ENCODE peak calls at places on chromosomes 7 and 10, in seven cellular contexts. One of them, this sample, is unnamed.

GRCh38 chr10:124916098-124916584 is 25.8 kb upstream of the ZRANB1 start:
- DNase-seq in spleen: no peak
- DNase-seq in ovary: no peak
- DNase-seq in heart left ventricle: no peak
- DNase-seq in body of pancreas: peak; percentile 7
- DNase-seq in sigmoid colon: no peak
- DNase-seq in transverse colon: no peak
- DNase-seq in this sample: no peak

GRCh38 chr7:128215281-128215680 is 25.8 kb upstream of the LEP start:
- DNase-seq in spleen: no peak
- DNase-seq in ovary: no peak
- DNase-seq in heart left ventricle: no peak
- DNase-seq in body of pancreas: no peak
- DNase-seq in sigmoid colon: no peak
- DNase-seq in transverse colon: no peak
- DNase-seq in this sample: no peak

GRCh38 chr10:92342801-92343200 is 51.8 kb downstream of the MARCHF5 start:
- DNase-seq in spleen: no peak
- DNase-seq in ovary: no peak
- DNase-seq in heart left ventricle: no peak
- DNase-seq in body of pancreas: no peak
- DNase-seq in sigmoid colon: no peak
- DNase-seq in transverse colon: no peak
- DNase-seq in this sample: no peak

GRCh38 chr7:42285383-42285824 is 48.4 kb upstream of the GLI3 start:
- DNase-seq in spleen: no peak
- DNase-seq in ovary: no peak
- DNase-seq in heart left ventricle: no peak
- DNase-seq in body of pancreas: no peak
- DNase-seq in sigmoid colon: no peak
- DNase-seq in transverse colon: no peak
- DNase-seq in this sample: no peak

GRCh38 chr7:135245826-135246825 is 12.5 kb downstream of the STRA8 start:
- DNase-seq in spleen: no peak
- DNase-seq in ovary: no peak
- DNase-seq in heart left ventricle: no peak
- DNase-seq in body of pancreas: no peak
- DNase-seq in sigmoid colon: peak; percentile 20
- DNase-seq in transverse colon: no peak
- DNase-seq in this sample: no peak

GRCh38 chr7:131745645-131746248 is 189.3 kb upstream of the PODXL start:
- DNase-seq in spleen: no peak
- DNase-seq in ovary: peak; percentile 13
- DNase-seq in heart left ventricle: peak; percentile 51
- DNase-seq in body of pancreas: peak; percentile 10
- DNase-seq in sigmoid colon: no peak
- DNase-seq in transverse colon: no peak
- DNase-seq in this sample: no peak

GRCh38 chr10:98251399-98251798 is 16.6 kb downstream of the LOXL4 start:
- DNase-seq in spleen: no peak
- DNase-seq in ovary: no peak
- DNase-seq in heart left ventricle: no peak
- DNase-seq in body of pancreas: no peak
- DNase-seq in sigmoid colon: no peak
- DNase-seq in transverse colon: no peak
- DNase-seq in this sample: no peak

GRCh38 chr7:34311591-34311990 is 346.4 kb upstream of the NPSR1 start:
- DNase-seq in spleen: no peak
- DNase-seq in ovary: no peak
- DNase-seq in heart left ventricle: no peak
- DNase-seq in body of pancreas: no peak
- DNase-seq in sigmoid colon: no peak
- DNase-seq in transverse colon: no peak
- DNase-seq in this sample: no peak

GRCh38 chr7:142100634-142101033 is 10.9 kb upstream of the MGAM2 start:
- DNase-seq in spleen: no peak
- DNase-seq in ovary: no peak
- DNase-seq in heart left ventricle: no peak
- DNase-seq in body of pancreas: no peak
- DNase-seq in sigmoid colon: no peak
- DNase-seq in transverse colon: no peak
- DNase-seq in this sample: no peak

GRCh38 chr10:2748287-2748686 is 319.1 kb upstream of the PFKP start:
- DNase-seq in spleen: no peak
- DNase-seq in ovary: no peak
- DNase-seq in heart left ventricle: no peak
- DNase-seq in body of pancreas: no peak
- DNase-seq in sigmoid colon: no peak
- DNase-seq in transverse colon: no peak
- DNase-seq in this sample: no peak

GRCh38 chr10:4243651-4244050 is 458.6 kb upstream of the KLF6 start:
- DNase-seq in spleen: no peak
- DNase-seq in ovary: no peak
- DNase-seq in heart left ventricle: no peak
- DNase-seq in body of pancreas: peak; percentile 24
- DNase-seq in sigmoid colon: peak; percentile 67
- DNase-seq in transverse colon: no peak
- DNase-seq in this sample: no peak

GRCh38 chr10:4240641-4241197 is 455.7 kb upstream of the KLF6 start:
- DNase-seq in spleen: no peak
- DNase-seq in ovary: no peak
- DNase-seq in heart left ventricle: no peak
- DNase-seq in body of pancreas: no peak
- DNase-seq in sigmoid colon: no peak
- DNase-seq in transverse colon: no peak
- DNase-seq in this sample: no peak

GRCh38 chr10:4241724-4242345 is 456.8 kb upstream of the KLF6 start:
- DNase-seq in spleen: no peak
- DNase-seq in ovary: peak; percentile 30
- DNase-seq in heart left ventricle: peak; percentile 72
- DNase-seq in body of pancreas: peak; percentile 52
- DNase-seq in sigmoid colon: no peak
- DNase-seq in transverse colon: no peak
- DNase-seq in this sample: peak; percentile 54

GRCh38 chr10:4243169-4243568 is 458.2 kb upstream of the KLF6 start:
- DNase-seq in spleen: no peak
- DNase-seq in ovary: no peak
- DNase-seq in heart left ventricle: no peak
- DNase-seq in body of pancreas: no peak
- DNase-seq in sigmoid colon: no peak
- DNase-seq in transverse colon: no peak
- DNase-seq in this sample: no peak

GRCh38 chr10:4242561-4243035 is 457.6 kb upstream of the KLF6 start:
- DNase-seq in spleen: no peak
- DNase-seq in ovary: peak; percentile 21
- DNase-seq in heart left ventricle: no peak
- DNase-seq in body of pancreas: peak; percentile 14
- DNase-seq in sigmoid colon: peak; percentile 68
- DNase-seq in transverse colon: no peak
- DNase-seq in this sample: peak; percentile 40
- TF ChIP-seq POLR2A in spleen: no peak
- TF ChIP-seq POLR2A in ovary: no peak
- TF ChIP-seq POLR2A in heart left ventricle: no peak
- TF ChIP-seq POLR2A in body of pancreas: no peak
- TF ChIP-seq POLR2A in sigmoid colon: no peak
- TF ChIP-seq POLR2A in transverse colon: no peak
- TF ChIP-seq POLR2A in this sample: no peak

GRCh38 chr10:25061125-25061524 is 44.7 kb downstream of the THNSL1 start:
- DNase-seq in spleen: no peak
- DNase-seq in ovary: no peak
- DNase-seq in heart left ventricle: no peak
- DNase-seq in body of pancreas: no peak
- DNase-seq in sigmoid colon: no peak
- DNase-seq in transverse colon: no peak
- DNase-seq in this sample: no peak

GRCh38 chr10:25061711-25062455 is 45.5 kb downstream of the THNSL1 start:
- DNase-seq in spleen: no peak
- DNase-seq in ovary: no peak
- DNase-seq in heart left ventricle: no peak
- DNase-seq in body of pancreas: no peak
- DNase-seq in sigmoid colon: no peak
- DNase-seq in transverse colon: no peak
- DNase-seq in this sample: no peak

GRCh38 chr10:25056726-25057125 is 40.3 kb downstream of the THNSL1 start:
- DNase-seq in spleen: no peak
- DNase-seq in ovary: no peak
- DNase-seq in heart left ventricle: no peak
- DNase-seq in body of pancreas: no peak
- DNase-seq in sigmoid colon: no peak
- DNase-seq in transverse colon: no peak
- DNase-seq in this sample: no peak

GRCh38 chr10:25063157-25063556 is 46.7 kb downstream of the THNSL1 start:
- DNase-seq in spleen: no peak
- DNase-seq in ovary: no peak
- DNase-seq in heart left ventricle: no peak
- DNase-seq in body of pancreas: no peak
- DNase-seq in sigmoid colon: no peak
- DNase-seq in transverse colon: no peak
- DNase-seq in this sample: no peak

DNA sequence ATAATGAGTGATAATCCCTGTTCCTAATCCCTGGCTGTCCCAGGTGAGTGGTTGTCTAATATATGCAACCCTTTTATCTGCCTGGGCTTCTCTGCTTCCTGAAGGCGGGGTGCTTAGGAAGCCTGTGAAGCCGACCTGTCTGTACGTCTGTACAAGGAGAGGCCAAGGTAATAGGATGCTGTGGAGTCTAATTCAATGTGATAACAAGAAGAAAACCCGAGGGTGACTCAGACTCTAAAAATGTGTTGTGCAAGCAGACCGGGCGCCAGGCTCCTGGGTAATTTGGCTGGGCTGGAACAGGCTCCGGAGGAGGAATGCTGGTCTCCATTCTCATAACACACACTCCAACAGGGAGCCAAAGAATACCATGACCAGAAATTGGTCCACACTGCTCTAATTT is 43.6 kb downstream of the THNSL1 start:
- DNase-seq in spleen: no peak
- DNase-seq in ovary: peak; percentile 30
- DNase-seq in heart left ventricle: peak; percentile 23
- DNase-seq in body of pancreas: peak; percentile 48
- DNase-seq in sigmoid colon: no peak
- DNase-seq in transverse colon: peak; percentile 65
- DNase-seq in this sample: peak; percentile 18
- H3K27ac ChIP-seq in spleen: no peak overlapping the region
- H3K27ac ChIP-seq in ovary: no peak overlapping the region
- H3K27ac ChIP-seq in heart left ventricle: no peak overlapping the region
- H3K27ac ChIP-seq in body of pancreas: no peak overlapping the region
- H3K27ac ChIP-seq in sigmoid colon: no peak overlapping the region
- H3K27ac ChIP-seq in transverse colon: no peak overlapping the region
- H3K27ac ChIP-seq in this sample: no peak overlapping the region

GRCh38 chr10:61951144-61951483 is 49.6 kb downstream of the ARID5B start:
- DNase-seq in spleen: no peak
- DNase-seq in ovary: no peak
- DNase-seq in heart left ventricle: no peak
- DNase-seq in body of pancreas: no peak
- DNase-seq in sigmoid colon: no peak
- DNase-seq in transverse colon: no peak
- DNase-seq in this sample: no peak

GRCh38 chr10:61944445-61945123 is 43.1 kb downstream of the ARID5B start:
- DNase-seq in spleen: no peak
- DNase-seq in ovary: no peak
- DNase-seq in heart left ventricle: no peak
- DNase-seq in body of pancreas: no peak
- DNase-seq in sigmoid colon: no peak
- DNase-seq in transverse colon: no peak
- DNase-seq in this sample: no peak

GRCh38 chr10:61952028-61952638 is 50.6 kb downstream of the ARID5B start:
- DNase-seq in spleen: no peak
- DNase-seq in ovary: no peak
- DNase-seq in heart left ventricle: no peak
- DNase-seq in body of pancreas: no peak
- DNase-seq in sigmoid colon: no peak
- DNase-seq in transverse colon: no peak
- DNase-seq in this sample: no peak

GRCh38 chr10:61950449-61951143 is 49.1 kb downstream of the ARID5B start:
- DNase-seq in spleen: no peak
- DNase-seq in ovary: no peak
- DNase-seq in heart left ventricle: no peak
- DNase-seq in body of pancreas: no peak
- DNase-seq in sigmoid colon: no peak
- DNase-seq in transverse colon: no peak
- DNase-seq in this sample: no peak

GRCh38 chr10:61949687-61950086 is 48.2 kb downstream of the ARID5B start:
- DNase-seq in spleen: no peak
- DNase-seq in ovary: no peak
- DNase-seq in heart left ventricle: no peak
- DNase-seq in body of pancreas: no peak
- DNase-seq in sigmoid colon: no peak
- DNase-seq in transverse colon: no peak
- DNase-seq in this sample: no peak
- TF ChIP-seq POLR2A in spleen: no peak
- TF ChIP-seq POLR2A in ovary: no peak
- TF ChIP-seq POLR2A in heart left ventricle: no peak
- TF ChIP-seq POLR2A in body of pancreas: no peak
- TF ChIP-seq POLR2A in sigmoid colon: no peak
- TF ChIP-seq POLR2A in transverse colon: no peak
- TF ChIP-seq POLR2A in this sample: no peak

DNA sequence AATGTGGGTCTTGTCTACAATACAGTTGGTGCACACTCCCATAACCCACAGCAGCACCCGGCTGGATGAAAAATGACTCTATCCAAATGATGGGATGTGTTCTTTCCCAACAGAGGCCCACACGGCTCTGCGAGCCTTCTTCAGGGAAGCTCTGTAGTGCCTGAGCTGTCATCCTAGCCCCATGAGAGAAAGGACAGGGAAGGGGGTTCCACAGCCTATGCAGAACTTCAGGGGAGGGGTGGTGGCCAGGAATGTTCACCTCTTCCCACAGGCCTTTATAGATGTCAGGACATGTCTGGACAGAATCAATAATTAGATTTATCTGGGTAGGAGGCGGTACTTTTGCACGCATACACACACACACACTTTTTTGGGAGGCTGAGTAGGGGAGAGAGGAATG is 109.0 kb downstream of the JCAD start:
- DNase-seq in spleen: no peak
- DNase-seq in ovary: no peak
- DNase-seq in heart left ventricle: no peak
- DNase-seq in body of pancreas: no peak
- DNase-seq in sigmoid colon: no peak
- DNase-seq in transverse colon: no peak
- DNase-seq in this sample: no peak
- H3K27ac ChIP-seq in spleen: no peak overlapping the region
- H3K27ac ChIP-seq in ovary: no peak overlapping the region
- H3K27ac ChIP-seq in heart left ventricle: peak overlapping the region; percentile 66
- H3K27ac ChIP-seq in body of pancreas: peak overlapping the region; percentile 32
- H3K27ac ChIP-seq in sigmoid colon: no peak overlapping the region
- H3K27ac ChIP-seq in transverse colon: no peak overlapping the region
- H3K27ac ChIP-seq in this sample: no peak overlapping the region